ENCODE peak calls at places on chromosomes 5 and 9, in six cellular contexts. One of them, this sample, is unnamed. For H3K4me1, the result is how much of the 10 kb centered on the place peaks cover.

GRCh38 chr5:135033866-135034185 is 202 bp downstream of the PITX1 start:
- DNase-seq in spleen: no peak
- DNase-seq in body of pancreas: no peak
- DNase-seq in neural progenitor cell: peak
- DNase-seq in gastrocnemius medialis: no peak
- DNase-seq in A549: no peak
- DNase-seq in this sample: no peak

GRCh38 chr5:10081584-10081983 is 168.1 kb downstream of the ATPSCKMT start:
- DNase-seq in gastrocnemius medialis: no peak
- DNase-seq in spleen: no peak
- DNase-seq in body of pancreas: no peak
- DNase-seq in neural progenitor cell: no peak
- DNase-seq in A549: no peak
- DNase-seq in this sample: no peak

GRCh38 chr5:14168139-14168792 is 25.1 kb downstream of the TRIO start:
- DNase-seq in neural progenitor cell: no peak
- DNase-seq in body of pancreas: no peak
- DNase-seq in A549: no peak
- DNase-seq in gastrocnemius medialis: no peak
- DNase-seq in spleen: no peak
- DNase-seq in this sample: peak

GRCh38 chr5:37435261-37435660 is 56.1 kb downstream of the WDR70 start:
- DNase-seq in spleen: no peak
- DNase-seq in body of pancreas: no peak
- DNase-seq in gastrocnemius medialis: no peak
- DNase-seq in A549: no peak
- DNase-seq in neural progenitor cell: no peak
- DNase-seq in this sample: no peak

GRCh38 chr5:88666761-88667186 is 216.2 kb downstream of the MEF2C start:
- DNase-seq in neural progenitor cell: peak
- DNase-seq in body of pancreas: no peak
- DNase-seq in A549: no peak
- DNase-seq in gastrocnemius medialis: no peak
- DNase-seq in spleen: no peak
- DNase-seq in this sample: no peak

GRCh38 chr9:82645591-82645990 is 417.4 kb downstream of the RASEF start:
- DNase-seq in neural progenitor cell: no peak
- DNase-seq in A549: no peak
- DNase-seq in spleen: no peak
- DNase-seq in gastrocnemius medialis: no peak
- DNase-seq in body of pancreas: no peak
- DNase-seq in this sample: no peak

GRCh38 chr5:982377-983237 is 26.0 kb upstream of the NKD2 start:
- DNase-seq in spleen: no peak
- DNase-seq in gastrocnemius medialis: no peak
- DNase-seq in neural progenitor cell: peak
- DNase-seq in A549: peak
- DNase-seq in body of pancreas: no peak
- DNase-seq in this sample: peak

GRCh38 chr5:52725065-52725746 is 62.5 kb upstream of the ITGA1 start:
- DNase-seq in gastrocnemius medialis: no peak
- DNase-seq in body of pancreas: peak
- DNase-seq in neural progenitor cell: no peak
- DNase-seq in spleen: no peak
- DNase-seq in A549: no peak
- DNase-seq in this sample: no peak

GRCh38 chr5:131795128-131795719 is 1.6 kb downstream of the FNIP1 start:
- DNase-seq in neural progenitor cell: no peak
- DNase-seq in body of pancreas: no peak
- DNase-seq in spleen: no peak
- DNase-seq in A549: no peak
- DNase-seq in gastrocnemius medialis: no peak
- DNase-seq in this sample: no peak

GRCh38 chr5:119070578-119070827 is 384 bp upstream of the DMXL1 start:
- DNase-seq in neural progenitor cell: peak
- DNase-seq in A549: no peak
- DNase-seq in gastrocnemius medialis: no peak
- DNase-seq in spleen: peak
- DNase-seq in body of pancreas: no peak
- DNase-seq in this sample: no peak

GRCh38 chr9:15329539-15330109 is 22.6 kb upstream of the TTC39B start:
- DNase-seq in neural progenitor cell: no peak
- DNase-seq in A549: no peak
- DNase-seq in body of pancreas: no peak
- DNase-seq in spleen: no peak
- DNase-seq in gastrocnemius medialis: no peak
- DNase-seq in this sample: no peak

DNA sequence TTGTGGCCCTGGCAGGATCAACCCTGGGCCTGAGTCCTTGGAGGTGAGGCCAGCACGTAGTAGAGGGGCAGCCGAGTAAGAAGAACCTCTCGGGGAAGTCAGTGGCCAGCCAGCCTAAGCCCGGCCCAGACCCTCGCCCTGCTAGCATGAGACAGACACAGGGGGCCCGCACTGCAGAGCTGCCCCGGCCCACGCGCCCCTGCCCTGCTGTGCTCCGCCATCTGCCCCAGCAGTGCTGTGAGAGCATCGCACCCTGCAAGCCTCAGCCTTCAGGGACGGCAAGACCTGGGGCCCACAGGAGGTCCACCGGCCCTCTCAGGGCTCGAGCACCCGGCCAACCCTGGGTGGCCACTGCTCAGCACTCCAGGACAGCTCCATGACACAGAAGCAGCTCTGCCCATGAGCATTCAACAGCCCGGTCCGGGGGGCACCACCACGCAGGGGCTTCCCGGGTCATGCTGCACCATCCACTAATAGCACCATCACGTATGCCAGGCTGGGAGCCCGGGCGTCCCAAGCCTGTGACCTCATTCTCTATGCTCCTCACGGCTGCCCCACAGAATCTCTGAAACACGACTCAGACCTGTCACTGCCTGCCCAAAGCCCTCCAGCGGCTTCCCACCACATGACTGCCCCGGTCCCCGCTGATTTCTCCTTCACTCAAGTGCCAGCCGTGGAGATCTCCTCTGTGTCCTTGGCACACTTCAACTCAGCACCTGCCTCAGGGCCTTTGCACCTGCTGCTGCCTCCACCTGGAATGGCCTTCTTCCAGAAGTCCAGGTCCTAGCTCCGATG is 38.1 kb downstream of the ADAMTS2 start:
- DNase-seq in body of pancreas: no peak
- DNase-seq in neural progenitor cell: no peak
- DNase-seq in spleen: peak
- DNase-seq in A549: no peak
- DNase-seq in gastrocnemius medialis: no peak
- DNase-seq in this sample: no peak
- H3K4me1 ChIP-seq in body of pancreas: under half
- H3K4me1 ChIP-seq in neural progenitor cell: under half
- H3K4me1 ChIP-seq in spleen: under half
- H3K4me1 ChIP-seq in A549: under half
- H3K4me1 ChIP-seq in gastrocnemius medialis: under half
- H3K4me1 ChIP-seq in this sample: under half

GRCh38 chr5:32504923-32505596 is 60.5 kb upstream of the ZFR start:
- DNase-seq in spleen: no peak
- DNase-seq in A549: no peak
- DNase-seq in neural progenitor cell: peak
- DNase-seq in gastrocnemius medialis: peak
- DNase-seq in body of pancreas: no peak
- DNase-seq in this sample: no peak
- H3K4me3 ChIP-seq in spleen: no peak
- H3K4me3 ChIP-seq in A549: no peak
- H3K4me3 ChIP-seq in neural progenitor cell: peak
- H3K4me3 ChIP-seq in gastrocnemius medialis: no peak
- H3K4me3 ChIP-seq in body of pancreas: no peak
- H3K4me3 ChIP-seq in this sample: no peak

DNA sequence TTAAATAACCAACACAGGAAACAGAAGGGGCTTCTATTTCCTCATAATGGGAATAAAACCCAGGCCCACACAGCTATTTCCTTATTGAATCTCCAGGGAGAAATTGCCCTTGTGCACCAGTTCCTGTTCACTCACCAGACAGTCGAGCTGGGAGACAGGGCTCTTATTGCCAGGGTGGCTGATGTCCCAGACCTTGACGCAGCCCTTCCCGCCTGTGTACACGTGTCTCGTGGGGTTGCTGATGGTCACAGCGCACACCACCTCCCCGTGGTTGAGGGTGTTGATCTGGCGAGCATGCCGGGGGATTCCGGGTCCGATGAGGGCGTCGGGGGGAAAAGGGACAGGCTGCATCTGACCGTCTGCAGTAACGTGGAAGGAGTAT is 96.5 kb downstream of the TLE1 start:
- DNase-seq in spleen: peak
- DNase-seq in body of pancreas: no peak
- DNase-seq in neural progenitor cell: no peak
- DNase-seq in gastrocnemius medialis: peak
- DNase-seq in A549: no peak
- DNase-seq in this sample: no peak
- H3K4me1 ChIP-seq in spleen: half or more
- H3K4me1 ChIP-seq in body of pancreas: under half
- H3K4me1 ChIP-seq in neural progenitor cell: under half
- H3K4me1 ChIP-seq in gastrocnemius medialis: under half
- H3K4me1 ChIP-seq in A549: under half
- H3K4me1 ChIP-seq in this sample: under half

DNA sequence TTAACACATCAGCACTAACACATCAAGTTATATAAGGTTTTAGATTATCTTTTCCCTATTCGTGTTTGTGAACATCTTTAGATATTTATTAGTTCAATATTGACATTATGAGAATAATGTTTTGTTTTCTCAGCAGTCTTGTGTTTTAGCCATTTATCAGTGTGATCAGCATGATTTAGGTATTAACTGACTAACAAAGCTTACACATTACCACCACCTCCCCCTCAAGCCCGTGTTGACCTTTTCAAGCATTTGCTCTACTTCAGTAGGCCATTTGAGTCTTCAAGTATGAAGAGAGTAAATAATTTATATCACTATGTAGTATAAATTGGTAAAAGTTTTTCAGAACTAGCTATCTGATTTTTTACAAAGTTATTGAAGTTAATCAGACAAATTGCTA is 6.9 kb downstream of the PBX3 start:
- DNase-seq in A549: no peak
- DNase-seq in neural progenitor cell: no peak
- DNase-seq in body of pancreas: no peak
- DNase-seq in gastrocnemius medialis: no peak
- DNase-seq in spleen: no peak
- DNase-seq in this sample: no peak
- H3K4me3 ChIP-seq in A549: no peak
- H3K4me3 ChIP-seq in neural progenitor cell: no peak
- H3K4me3 ChIP-seq in body of pancreas: no peak
- H3K4me3 ChIP-seq in gastrocnemius medialis: no peak
- H3K4me3 ChIP-seq in spleen: no peak
- H3K4me3 ChIP-seq in this sample: no peak

GRCh38 chr5:140240987-140241706 is 61.8 kb downstream of the PFDN1 start:
- DNase-seq in body of pancreas: peak
- DNase-seq in spleen: no peak
- DNase-seq in A549: peak
- DNase-seq in gastrocnemius medialis: peak
- DNase-seq in neural progenitor cell: peak
- DNase-seq in this sample: no peak

GRCh38 chr5:140236896-140237598 is 62.1 kb downstream of the CYSTM1 start:
- DNase-seq in spleen: no peak
- DNase-seq in neural progenitor cell: no peak
- DNase-seq in gastrocnemius medialis: no peak
- DNase-seq in body of pancreas: no peak
- DNase-seq in A549: no peak
- DNase-seq in this sample: no peak

GRCh38 chr5:140239461-140239860 is 63.4 kb downstream of the PFDN1 start:
- DNase-seq in gastrocnemius medialis: no peak
- DNase-seq in A549: no peak
- DNase-seq in neural progenitor cell: no peak
- DNase-seq in spleen: no peak
- DNase-seq in body of pancreas: no peak
- DNase-seq in this sample: no peak

GRCh38 chr5:140239939-140240700 is 62.8 kb downstream of the PFDN1 start:
- DNase-seq in gastrocnemius medialis: no peak
- DNase-seq in A549: peak
- DNase-seq in spleen: peak
- DNase-seq in body of pancreas: peak
- DNase-seq in neural progenitor cell: peak
- DNase-seq in this sample: peak

GRCh38 chr5:140238756-140239155 is 63.8 kb downstream of the CYSTM1 start:
- DNase-seq in A549: no peak
- DNase-seq in body of pancreas: no peak
- DNase-seq in neural progenitor cell: no peak
- DNase-seq in spleen: no peak
- DNase-seq in gastrocnemius medialis: no peak
- DNase-seq in this sample: no peak
- H3K4me1 ChIP-seq in A549: under half
- H3K4me1 ChIP-seq in body of pancreas: under half
- H3K4me1 ChIP-seq in neural progenitor cell: under half
- H3K4me1 ChIP-seq in spleen: half or more
- H3K4me1 ChIP-seq in gastrocnemius medialis: half or more
- H3K4me1 ChIP-seq in this sample: under half

GRCh38 chr9:129164246-129164930 is 13.7 kb downstream of the IER5L start:
- DNase-seq in A549: no peak
- DNase-seq in body of pancreas: no peak
- DNase-seq in spleen: no peak
- DNase-seq in neural progenitor cell: peak
- DNase-seq in gastrocnemius medialis: no peak
- DNase-seq in this sample: no peak
- H3K4me3 ChIP-seq in A549: no peak
- H3K4me3 ChIP-seq in body of pancreas: no peak
- H3K4me3 ChIP-seq in spleen: no peak
- H3K4me3 ChIP-seq in neural progenitor cell: no peak
- H3K4me3 ChIP-seq in gastrocnemius medialis: no peak
- H3K4me3 ChIP-seq in this sample: no peak

This sample was measured in OCI-LY7.